ENCODE peak calls at places on chromosomes 1 and 21, in seven cellular contexts. C is DMS153, Z is NCI-H1105, A is IMR-90, U is HEK293T, V is nephron progenitor cell, L is A172. W is an unnamed sample.

GRCh38 chr1:83509229-83509870 is 489.6 kb downstream of the TTLL7 start:
- DNase-seq in U (no peak), V (no peak), L (no peak), Z (no peak), A (no peak), C (no peak), W (no peak)

GRCh38 chr1:205250699-205251098 is 23.0 kb downstream of the TMCC2 start:
- DNase-seq in A (no peak), Z (peak), L (no peak), C (no peak), U (no peak), V (no peak), W (no peak)

GRCh38 chr1:160260436-160261382 is 1.6 kb downstream of the DCAF8 start:
- DNase-seq in U (peak), A (peak), V (peak), C (no peak), Z (peak), L (peak), W (no peak)

GRCh38 chr21:15506086-15506485 is 223.7 kb upstream of the USP25 start:
- DNase-seq in A (no peak), U (no peak), L (no peak), C (no peak), V (no peak), Z (no peak), W (no peak)

GRCh38 chr1:27555700-27556424 is 48.1 kb downstream of the AHDC1 start:
- DNase-seq in A (no peak), V (no peak), Z (no peak), U (no peak), C (peak), L (no peak), W (no peak)

GRCh38 chr1:68016364-68016763 is 34.1 kb downstream of the DIRAS3 start:
- DNase-seq in V (no peak), L (no peak), C (no peak), A (peak), Z (no peak), U (no peak), W (no peak)

GRCh38 chr1:245715291-245715701 is 560.5 kb downstream of the KIF26B start:
- DNase-seq in L (peak), A (peak), U (no peak), V (no peak), C (no peak), Z (no peak), W (no peak)

GRCh38 chr1:22536506-22536905 is 26.8 kb upstream of the EPHA8 start:
- DNase-seq in C (no peak), U (no peak), V (no peak), Z (no peak), A (peak), L (no peak), W (no peak)

GRCh38 chr1:245458761-245459174 is 304.0 kb downstream of the KIF26B start:
- DNase-seq in L (no peak), Z (no peak), V (no peak), U (no peak), A (peak), C (no peak), W (peak)

GRCh38 chr21:41411449-41412089 is 14.5 kb upstream of the MX1 start:
- DNase-seq in Z (peak), A (no peak), L (peak), V (no peak), U (no peak), C (peak), W (no peak)

GRCh38 chr1:210302501-210302900 is 26.2 kb upstream of the HHAT start:
- DNase-seq in U (no peak), A (no peak), V (no peak), L (no peak), C (no peak), Z (no peak), W (no peak)